ENCODE peak calls at places on chromosomes 13 and 19, in seven cellular contexts. M is NCI-H1694; I is cardiac fibroblast; O is esophagus squamous epithelium; S is mesenchymal stem cell; P is stimulated activated CD8-positive, alpha-beta memory T cell treated with anti-CD3 and anti-CD28 coated beads, Interleukin-4, amount 100 ng/mL, for 1 hour; K is NCI-H1105. H is an unnamed sample.

GRCh38 chr19:50003810-50004419 is 21.3 kb downstream of the VRK3 start:
- DNase-seq in M (no peak), I (peak), O (no peak), S (peak), P (no peak), K (no peak), H (no peak)

GRCh38 chr19:15526408-15526807 is 18.1 kb downstream of the CYP4F22 start:
- DNase-seq in M (no peak), I (no peak), O (no peak), S (no peak), P (no peak), K (no peak), H (no peak)

GRCh38 chr13:27969073-27969865 is at the start of gene CDX2:
- DNase-seq in M (no peak), I (no peak), O (no peak), S (peak), P (no peak), K (peak), H (no peak)

GRCh38 chr13:24716446-24716845 is 36.2 kb downstream of the ATP12A start:
- DNase-seq in M (no peak), I (no peak), O (no peak), S (no peak), P (no peak), K (no peak), H (no peak)

GRCh38 chr19:46955114-46955812 is 64.4 kb upstream of the NPAS1 start:
- DNase-seq in M (no peak), I (peak), O (no peak), S (peak), P (no peak), K (no peak), H (no peak)

GRCh38 chr13:34164585-34164984 is 346.6 kb downstream of the RFC3 start:
- DNase-seq in M (no peak), I (no peak), O (no peak), S (no peak), P (no peak), K (no peak), H (no peak)

GRCh38 chr13:99404005-99404755 is 97.0 kb upstream of the GPR183 start:
- DNase-seq in M (no peak), I (no peak), O (no peak), S (no peak), P (no peak), K (no peak), H (no peak)

GRCh38 chr13:50224534-50224933 is 209.3 kb downstream of the KCNRG start:
- DNase-seq in M (no peak), I (peak), O (no peak), S (no peak), P (no peak), K (no peak), H (no peak)

GRCh38 chr13:93309886-93310520 is 83.4 kb downstream of the GPC6 start:
- DNase-seq in M (no peak), I (peak), O (no peak), S (peak), P (no peak), K (no peak), H (no peak)

GRCh38 chr13:110474713-110475112 is 86.8 kb downstream of the RAB20 start:
- DNase-seq in M (no peak), I (no peak), O (no peak), S (no peak), P (no peak), K (no peak), H (no peak)